ENCODE peak calls at places on chromosomes 11 and 22, in eight cellular contexts. I, Q, U, F, Y, W, S and E are unnamed samples.

GRCh38 chr11:86174101-86175046 is 70.2 kb upstream of the EED start:
- DNase-seq in I (peak; percentile 76), Q (no peak), U (no peak), F (peak; percentile 100), Y (peak; percentile 97), W (peak; percentile 99), S (peak; percentile 73), E (peak; percentile 99)

GRCh38 chr11:109696191-109696897 is 274.4 kb downstream of the C11orf87 start:
- DNase-seq in I (no peak), Q (no peak), U (no peak), F (peak; percentile 68), Y (peak; percentile 100), W (no peak), S (no peak), E (no peak)

GRCh38 chr11:108324587-108324986 is 101.7 kb downstream of the ATM start:
- DNase-seq in I (no peak), Q (no peak), U (no peak), F (peak; percentile 41), Y (peak; percentile 5), W (no peak), S (no peak), E (no peak)

GRCh38 chr11:129846508-129847335 is 31.1 kb downstream of the TMEM45B start:
- DNase-seq in I (no peak), Q (no peak), U (no peak), F (peak; percentile 92), Y (peak; percentile 95), W (peak; percentile 85), S (no peak), E (peak; percentile 73)

GRCh38 chr11:121435132-121435531 is 17.0 kb upstream of the SORL1 start:
- DNase-seq in I (no peak), Q (no peak), U (peak; percentile 84), F (no peak), Y (no peak), W (no peak), S (no peak), E (no peak)

GRCh38 chr11:71218789-71219499 is 33.4 kb downstream of the SHANK2 start:
- DNase-seq in I (no peak), Q (no peak), U (no peak), F (no peak), Y (no peak), W (no peak), S (no peak), E (no peak)

GRCh38 chr11:25602149-25602548 is 729.8 kb upstream of the ANO3 start:
- DNase-seq in I (no peak), Q (no peak), U (no peak), F (no peak), Y (no peak), W (no peak), S (no peak), E (no peak)

GRCh38 chr11:116686891-116687290 is 85.9 kb downstream of the BUD13 start:
- DNase-seq in I (no peak), Q (no peak), U (no peak), F (no peak), Y (no peak), W (no peak), S (no peak), E (no peak)

GRCh38 chr11:10379022-10379421 is 74.1 kb downstream of the ADM start:
- DNase-seq in I (peak; percentile 60), Q (no peak), U (no peak), F (no peak), Y (no peak), W (no peak), S (no peak), E (no peak)

GRCh38 chr11:10418259-10418949 is 36.7 kb upstream of the AMPD3 start:
- DNase-seq in I (no peak), Q (no peak), U (no peak), F (peak; percentile 58), Y (no peak), W (no peak), S (no peak), E (no peak)

GRCh38 chr11:34586655-34587281 is 34.1 kb upstream of the EHF start:
- DNase-seq in I (no peak), Q (no peak), U (no peak), F (no peak), Y (no peak), W (no peak), S (no peak), E (no peak)

GRCh38 chr11:34583818-34584217 is 37.1 kb upstream of the EHF start:
- DNase-seq in I (no peak), Q (no peak), U (no peak), F (no peak), Y (no peak), W (no peak), S (no peak), E (no peak)

GRCh38 chr11:34587282-34587677 is 33.6 kb upstream of the EHF start:
- DNase-seq in I (no peak), Q (no peak), U (no peak), F (no peak), Y (no peak), W (no peak), S (no peak), E (no peak)

GRCh38 chr11:34585870-34586654 is 34.8 kb upstream of the EHF start:
- DNase-seq in I (peak; percentile 39), Q (no peak), U (no peak), F (peak; percentile 81), Y (peak; percentile 55), W (peak; percentile 77), S (no peak), E (no peak)

DNA sequence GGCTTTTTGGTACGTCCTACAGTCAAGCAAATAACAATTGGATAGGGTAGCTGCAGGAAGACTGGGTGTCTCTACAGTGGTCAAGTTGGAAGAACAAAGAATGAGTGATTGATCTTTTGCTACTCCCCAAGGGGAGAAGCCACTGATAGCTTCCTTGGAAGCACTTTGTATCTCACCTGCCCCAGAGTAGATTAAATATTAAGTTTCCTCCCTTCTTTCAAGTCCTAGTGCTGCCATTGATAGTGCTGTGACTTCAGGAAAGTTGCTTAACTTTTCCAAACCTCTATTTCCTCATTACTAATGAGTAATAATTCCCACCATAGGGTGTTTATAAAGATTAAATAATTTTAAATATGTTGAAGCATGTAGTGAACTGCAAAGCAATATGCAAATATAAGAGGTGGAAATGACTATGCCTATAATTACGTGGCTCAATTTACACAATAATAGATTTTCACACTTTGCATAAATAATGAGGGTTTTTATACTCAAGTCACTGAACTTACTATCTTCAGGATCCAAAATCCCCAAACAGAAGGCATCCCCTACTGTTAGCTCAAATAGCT is 35.5 kb upstream of the EHF start:
- DNase-seq in I (no peak), Q (no peak), U (no peak), F (no peak), Y (no peak), W (no peak), S (no peak), E (no peak)
- H3K4me3 ChIP-seq in I (no peak overlapping the region), Q (no peak overlapping the region), U (no peak overlapping the region), F (no peak overlapping the region), Y (no peak overlapping the region), W (no peak overlapping the region), S (no peak overlapping the region), E (no peak overlapping the region)

GRCh38 chr22:23859201-23859600 is 1.5 kb downstream of the SLC2A11 start:
- DNase-seq in I (no peak), Q (no peak), U (no peak), F (no peak), Y (no peak), W (no peak), S (no peak), E (no peak)

GRCh38 chr22:23857606-23858483 is at the start of gene SLC2A11:
- DNase-seq in I (peak; percentile 84), Q (peak; percentile 99), U (peak; percentile 98), F (peak; percentile 97), Y (peak; percentile 93), W (peak; percentile 91), S (peak; percentile 78), E (peak; percentile 87)

GRCh38 chr22:23858484-23858815 is 775 bp downstream of the SLC2A11 start:
- DNase-seq in I (no peak), Q (no peak), U (no peak), F (no peak), Y (no peak), W (no peak), S (no peak), E (no peak)

GRCh38 chr22:23856721-23857605 is 712 bp upstream of the SLC2A11 start:
- DNase-seq in I (no peak), Q (no peak), U (no peak), F (peak; percentile 56), Y (peak; percentile 41), W (peak; percentile 65), S (no peak), E (no peak)

DNA sequence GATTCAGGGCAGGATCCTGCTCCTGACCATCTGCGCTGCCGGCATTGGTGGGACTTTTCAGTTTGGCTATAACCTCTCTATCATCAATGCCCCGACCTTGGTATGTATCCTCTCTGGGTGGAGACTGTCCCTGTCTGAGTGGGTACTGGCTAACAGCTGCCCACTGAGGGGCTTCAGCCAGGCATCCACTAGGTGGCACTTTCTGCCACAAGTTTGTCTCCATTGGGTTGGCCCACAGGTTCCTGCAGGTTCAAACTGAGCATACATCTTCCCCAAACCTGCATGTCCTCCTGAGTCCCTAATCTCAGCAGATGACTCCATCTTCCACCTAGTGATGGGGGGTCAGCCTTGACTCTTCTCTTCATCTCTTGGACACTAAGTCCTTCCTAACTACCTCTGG is 4.4 kb downstream of the SLC2A11 start:
- DNase-seq in I (peak; percentile 14), Q (peak; percentile 42), U (peak; percentile 60), F (peak; percentile 63), Y (peak; percentile 28), W (no peak), S (no peak), E (no peak)
- TF ChIP-seq CTCF in I (peak; percentile 76), Q (peak; percentile 39), U (peak; percentile 84), F (peak; percentile 76), Y (peak; percentile 56), W (peak; percentile 76), S (peak; percentile 47), E (peak; percentile 81)

GRCh38 chr22:26581026-26581425 is 8.9 kb downstream of the TPST2 start:
- DNase-seq in I (no peak), Q (no peak), U (no peak), F (no peak), Y (no peak), W (no peak), S (no peak), E (no peak)
- H3K4me3 ChIP-seq in I (no peak overlapping the region), Q (no peak overlapping the region), U (no peak overlapping the region), F (no peak overlapping the region), Y (no peak overlapping the region), W (no peak overlapping the region), S (no peak overlapping the region), E (no peak overlapping the region)

GRCh38 chr11:126147268-126148111 is 64.0 kb downstream of the RPUSD4 start:
- DNase-seq in I (no peak), Q (no peak), U (no peak), F (no peak), Y (no peak), W (no peak), S (no peak), E (no peak)

GRCh38 chr11:126150256-126150655 is 61.2 kb downstream of the RPUSD4 start:
- DNase-seq in I (no peak), Q (no peak), U (no peak), F (no peak), Y (no peak), W (no peak), S (no peak), E (no peak)

GRCh38 chr11:126152152-126152551 is 59.3 kb downstream of the RPUSD4 start:
- DNase-seq in I (no peak), Q (no peak), U (no peak), F (no peak), Y (no peak), W (no peak), S (no peak), E (no peak)

GRCh38 chr11:126148317-126148716 is 63.1 kb downstream of the RPUSD4 start:
- DNase-seq in I (no peak), Q (no peak), U (no peak), F (no peak), Y (no peak), W (no peak), S (no peak), E (no peak)

GRCh38 chr11:126149759-126150236 is 61.7 kb downstream of the RPUSD4 start:
- DNase-seq in I (no peak), Q (no peak), U (peak; percentile 12), F (no peak), Y (no peak), W (no peak), S (no peak), E (no peak)
- TF ChIP-seq CTCF in I (no peak), Q (no peak), U (no peak), F (no peak), Y (no peak), W (no peak), S (no peak), E (no peak)